ENCODE peak calls at places on chromosome 2, in four cellular contexts. L, A, N and K are unnamed samples. For H3K4me1, the result is how much of the 10 kb centered on the place peaks cover.

GRCh38 chr2:38554973-38555595 is 47.6 kb downstream of the HNRNPLL start:
- DNase-seq in N (peak), A (peak), L (no peak), K (no peak)

GRCh38 chr2:237652181-237652580 is 24.8 kb downstream of the LRRFIP1 start:
- DNase-seq in N (no peak), A (no peak), L (no peak), K (no peak)

GRCh38 chr2:133982231-133982630 is 271.6 kb upstream of the MGAT5 start:
- DNase-seq in L (no peak), A (no peak), N (no peak), K (no peak)

GRCh38 chr2:190859347-190860297 is 21.0 kb upstream of the GLS start:
- DNase-seq in A (no peak), L (no peak), N (peak), K (peak)

GRCh38 chr2:598043-598802 is 79.0 kb downstream of the TMEM18 start:
- DNase-seq in N (no peak), A (no peak), L (no peak), K (no peak)

GRCh38 chr2:73013941-73014340 is 57.6 kb downstream of the SFXN5 start:
- DNase-seq in N (peak), L (no peak), A (no peak), K (no peak)

GRCh38 chr2:120701096-120701860 is 34.4 kb upstream of the GLI2 start:
- DNase-seq in N (no peak), L (no peak), A (no peak), K (no peak)

GRCh38 chr2:178280261-178280852 is 86.0 kb downstream of the OSBPL6 start:
- DNase-seq in L (peak), N (peak), A (peak), K (peak)

GRCh38 chr2:163775304-163775703 is 39.5 kb upstream of the FIGN start:
- DNase-seq in L (no peak), A (no peak), N (no peak), K (peak)

GRCh38 chr2:237423891-237424290 is 9.9 kb upstream of the COL6A3 start:
- DNase-seq in L (no peak), N (no peak), A (no peak), K (no peak)

GRCh38 chr2:84959494-84960156 is 11.3 kb upstream of the KCMF1 start:
- DNase-seq in L (peak), A (no peak), N (peak), K (peak)

GRCh38 chr2:121501070-121501469 is 29.6 kb upstream of the RNU4ATAC start:
- DNase-seq in A (no peak), L (no peak), N (peak), K (peak)

GRCh38 chr2:68689553-68690537 is 44.8 kb upstream of the ARHGAP25 start:
- DNase-seq in N (no peak), L (no peak), A (peak), K (no peak)

GRCh38 chr2:46703588-46703987 is 212.0 kb downstream of the MCFD2 start:
- DNase-seq in L (no peak), N (no peak), A (no peak), K (no peak)
- H3K4me1 ChIP-seq in L (under half), N (under half), A (under half), K (under half)

GRCh38 chr2:88019985-88020384 is 3.6 kb upstream of the RNU2-63P start:
- DNase-seq in A (no peak), L (no peak), N (no peak), K (no peak)
- H3K4me1 ChIP-seq in A (under half), L (under half), N (under half), K (under half)

GRCh38 chr2:241279828-241280227 is 35.6 kb downstream of the HDLBP start:
- DNase-seq in L (no peak), N (no peak), A (no peak), K (no peak)
- H3K4me1 ChIP-seq in L (under half), N (under half), A (under half), K (under half)

GRCh38 chr2:46552528-46552927 is 73.2 kb downstream of the TMEM247 start:
- DNase-seq in A (no peak), N (no peak), L (no peak), K (no peak)

GRCh38 chr2:46549159-46549902 is 70.0 kb downstream of the TMEM247 start:
- DNase-seq in A (no peak), L (no peak), N (no peak), K (no peak)

GRCh38 chr2:46552086-46552485 is 72.7 kb downstream of the TMEM247 start:
- DNase-seq in L (no peak), A (no peak), N (no peak), K (no peak)

GRCh38 chr2:46548521-46549144 is 69.3 kb downstream of the TMEM247 start:
- DNase-seq in L (no peak), A (no peak), N (no peak), K (no peak)

DNA sequence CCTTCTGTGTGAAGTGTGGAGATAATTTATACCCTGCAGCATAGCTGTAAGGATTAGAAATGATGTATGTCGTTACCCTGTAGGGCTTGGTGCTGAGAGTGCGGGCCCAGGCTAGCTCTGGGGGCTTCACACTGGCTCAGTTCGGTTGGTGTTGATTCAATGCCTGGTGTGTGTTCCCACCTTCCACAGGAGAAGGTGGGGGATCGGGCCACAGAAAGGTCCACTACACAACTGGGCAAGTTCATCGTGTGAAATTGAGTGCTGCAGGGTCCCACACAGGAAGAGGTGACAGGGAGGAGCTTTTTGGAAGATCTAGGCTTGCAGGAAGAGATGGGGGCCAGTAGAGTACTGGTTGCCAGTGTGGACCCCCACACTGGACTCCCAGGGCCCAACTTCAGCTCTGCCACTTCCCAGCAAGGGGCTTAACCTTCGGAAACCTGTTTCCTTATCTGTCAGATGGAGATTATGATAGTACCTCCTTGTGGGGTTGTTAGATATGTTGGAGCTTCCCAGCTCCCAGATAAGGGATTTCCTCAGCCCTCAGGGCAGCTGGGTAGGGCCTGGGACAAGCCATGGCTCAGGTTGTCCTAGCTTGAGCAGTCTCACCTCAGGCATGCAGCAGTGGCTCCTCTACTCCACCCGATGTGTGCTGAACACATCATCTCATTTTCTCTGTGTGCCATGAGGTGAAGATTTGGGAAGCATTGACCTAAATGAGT is 71.5 kb downstream of the TMEM247 start:
- DNase-seq in L (no peak), N (no peak), A (no peak), K (no peak)
- H3K4me1 ChIP-seq in L (under half), N (under half), A (half or more), K (under half)